ENCODE peak calls at places on chromosomes 2 and 18, in seven cellular contexts. R is A549; C is CD8-positive, alpha-beta T cell; I is lower lobe of right lung; B is aorta; W is uterus; S is IMR-90. V is an unnamed sample.

GRCh38 chr18:8801263-8801901 is 96.0 kb downstream of the MTCL1 start:
- DNase-seq in R (peak), C (no peak), I (no peak), B (no peak), W (no peak), S (peak), V (no peak)

GRCh38 chr2:159108178-159108893 is 139.9 kb downstream of the TANC1 start:
- DNase-seq in R (no peak), C (no peak), I (no peak), B (no peak), W (no peak), S (no peak), V (no peak)

GRCh38 chr18:31952223-31952622 is 9.3 kb upstream of the TRAPPC8 start:
- DNase-seq in R (no peak), C (no peak), I (no peak), B (no peak), W (no peak), S (no peak), V (no peak)

GRCh38 chr2:45935791-45936622 is 284.5 kb downstream of the PRKCE start:
- DNase-seq in R (peak), C (peak), I (peak), B (peak), W (peak), S (peak), V (peak)

GRCh38 chr18:74540689-74541421 is 6.6 kb downstream of the CNDP1 start:
- DNase-seq in R (no peak), C (no peak), I (no peak), B (no peak), W (no peak), S (peak), V (no peak)

GRCh38 chr2:181813963-181814565 is 77.5 kb upstream of the ITPRID2 start:
- DNase-seq in R (peak), C (no peak), I (no peak), B (no peak), W (no peak), S (peak), V (peak)

GRCh38 chr2:47534179-47534919 is 131.4 kb downstream of the MSH2 start:
- DNase-seq in R (peak), C (no peak), I (no peak), B (peak), W (peak), S (peak), V (no peak)

GRCh38 chr18:56995579-56996194 is 151.2 kb upstream of the BOD1L2 start:
- DNase-seq in R (no peak), C (no peak), I (no peak), B (no peak), W (no peak), S (no peak), V (no peak)

GRCh38 chr2:76083248-76083647 is 372.5 kb upstream of the GCFC2 start:
- DNase-seq in R (no peak), C (no peak), I (no peak), B (no peak), W (no peak), S (no peak), V (no peak)

GRCh38 chr2:221060335-221060734 is 511.8 kb downstream of the EPHA4 start:
- DNase-seq in R (no peak), C (no peak), I (no peak), B (no peak), W (no peak), S (peak), V (no peak)

GRCh38 chr2:188853307-188853706 is 120.9 kb upstream of the COL3A1 start:
- DNase-seq in R (no peak), C (no peak), I (no peak), B (no peak), W (no peak), S (peak), V (no peak)

GRCh38 chr2:112268547-112268946 is 6.8 kb upstream of the ZC3H6 start:
- DNase-seq in R (no peak), C (no peak), I (no peak), B (no peak), W (no peak), S (no peak), V (no peak)

GRCh38 chr2:23453936-23454460 is 69.0 kb downstream of the KLHL29 start:
- DNase-seq in R (no peak), C (no peak), I (no peak), B (no peak), W (no peak), S (no peak), V (no peak)

GRCh38 chr2:175373001-175373727 is 191.7 kb upstream of the ATP5MC3 start:
- DNase-seq in R (no peak), C (no peak), I (no peak), B (no peak), W (no peak), S (peak), V (peak)

GRCh38 chr18:50610349-50610748 is 50.5 kb downstream of the MAPK4 start:
- DNase-seq in R (peak), C (no peak), I (no peak), B (no peak), W (no peak), S (no peak), V (no peak)

GRCh38 chr2:102098756-102099155 is 43.8 kb upstream of the IL1R1 start:
- DNase-seq in R (no peak), C (no peak), I (no peak), B (no peak), W (no peak), S (no peak), V (no peak)

GRCh38 chr2:144449028-144449406 is 70.9 kb downstream of the ZEB2 start:
- DNase-seq in R (peak), C (no peak), I (no peak), B (peak), W (no peak), S (no peak), V (no peak)

GRCh38 chr2:47403829-47404228 is 873 bp downstream of the MSH2 start:
- DNase-seq in R (peak), C (no peak), I (no peak), B (no peak), W (no peak), S (peak), V (no peak)

GRCh38 chr2:146317959-146318358 is 1526.9 kb upstream of the ACVR2A start:
- DNase-seq in R (no peak), C (no peak), I (no peak), B (no peak), W (no peak), S (peak), V (no peak)

GRCh38 chr2:112669667-112670066 is 23.9 kb downstream of the SLC20A1 start:
- DNase-seq in R (no peak), C (no peak), I (no peak), B (no peak), W (no peak), S (no peak), V (no peak)

GRCh38 chr2:62455957-62456692 is 49.9 kb downstream of the TMEM17 start:
- DNase-seq in R (no peak), C (no peak), I (no peak), B (no peak), W (no peak), S (no peak), V (no peak)

GRCh38 chr2:238587776-238588660 is 161.3 kb downstream of the ASB1 start:
- DNase-seq in R (no peak), C (no peak), I (no peak), B (no peak), W (no peak), S (no peak), V (no peak)

GRCh38 chr2:196330645-196331044 is 159.3 kb upstream of the STK17B start:
- DNase-seq in R (no peak), C (no peak), I (no peak), B (no peak), W (no peak), S (no peak), V (no peak)

GRCh38 chr2:216159161-216159560 is 50.0 kb downstream of the XRCC5 start:
- DNase-seq in R (no peak), C (no peak), I (no peak), B (no peak), W (no peak), S (no peak), V (no peak)

GRCh38 chr2:191571163-191571769 is 106.7 kb upstream of the NABP1 start:
- DNase-seq in R (peak), C (peak), I (no peak), B (no peak), W (no peak), S (peak), V (peak)

GRCh38 chr2:86226069-86226468 is 26.8 kb downstream of the MRPL35 start:
- DNase-seq in R (no peak), C (no peak), I (no peak), B (no peak), W (no peak), S (no peak), V (peak)

GRCh38 chr2:205650450-205650849 is 31.9 kb upstream of the NRP2 start:
- DNase-seq in R (no peak), C (no peak), I (no peak), B (no peak), W (no peak), S (peak), V (no peak)

GRCh38 chr2:104434363-104434792 is 419.5 kb upstream of the POU3F3 start:
- DNase-seq in R (no peak), C (no peak), I (peak), B (no peak), W (no peak), S (no peak), V (no peak)

GRCh38 chr2:45892757-45893156 is 241.3 kb downstream of the PRKCE start:
- DNase-seq in R (no peak), C (no peak), I (peak), B (no peak), W (no peak), S (peak), V (no peak)

GRCh38 chr2:135909976-135910375 is 33.7 kb upstream of the MCM6 start:
- DNase-seq in R (no peak), C (no peak), I (no peak), B (no peak), W (no peak), S (peak), V (no peak)

GRCh38 chr18:28626757-28627156 is 449.8 kb upstream of the CDH2 start:
- DNase-seq in R (no peak), C (no peak), I (no peak), B (no peak), W (no peak), S (no peak), V (no peak)

GRCh38 chr18:58862851-58863538 is 1.7 kb upstream of the ZNF532 start:
- DNase-seq in R (peak), C (peak), I (peak), B (no peak), W (peak), S (peak), V (no peak)

GRCh38 chr2:168529900-168530561 is 74.0 kb downstream of the CERS6 start:
- DNase-seq in R (no peak), C (no peak), I (no peak), B (no peak), W (no peak), S (no peak), V (no peak)

GRCh38 chr2:143890799-143891198 is 629.1 kb downstream of the ZEB2 start:
- DNase-seq in R (no peak), C (no peak), I (no peak), B (no peak), W (no peak), S (peak), V (no peak)

GRCh38 chr18:7158201-7158600 is 40.6 kb upstream of the LAMA1 start:
- DNase-seq in R (no peak), C (no peak), I (no peak), B (no peak), W (no peak), S (peak), V (no peak)

GRCh38 chr18:62877448-62878221 is 162.3 kb downstream of the PHLPP1 start:
- DNase-seq in R (peak), C (no peak), I (no peak), B (no peak), W (no peak), S (peak), V (no peak)

GRCh38 chr2:64657416-64657815 is 3.7 kb upstream of the SERTAD2 start:
- DNase-seq in R (no peak), C (no peak), I (no peak), B (no peak), W (no peak), S (no peak), V (no peak)

GRCh38 chr2:32264422-32265149 is at the start of gene NLRC4:
- DNase-seq in R (no peak), C (no peak), I (no peak), B (no peak), W (no peak), S (no peak), V (peak)

DNA sequence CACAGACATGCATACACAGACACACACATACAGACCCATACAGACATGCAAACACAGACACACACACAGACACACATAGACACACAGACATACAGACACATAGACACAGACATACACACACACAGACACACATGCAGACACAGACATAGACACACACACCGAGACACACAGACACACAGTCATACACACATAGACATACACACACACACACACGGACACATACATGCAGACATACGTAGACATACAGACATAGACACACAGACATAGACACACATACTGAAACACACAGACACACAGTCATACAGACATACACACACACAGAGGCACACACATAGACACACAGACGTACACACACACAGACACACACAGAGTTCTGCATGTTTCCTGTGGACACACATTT is 26.9 kb downstream of the INHBB start:
- DNase-seq in R (no peak), C (no peak), I (no peak), B (no peak), W (no peak), S (no peak), V (no peak)
- H3K4me3 ChIP-seq in R (no peak), C (no peak), I (no peak), B (no peak), W (no peak), S (no peak), V (no peak)

GRCh38 chr2:241061275-241061674 is 40.8 kb downstream of the MTERF4 start:
- DNase-seq in R (no peak), C (no peak), I (no peak), B (no peak), W (no peak), S (peak), V (no peak)
- H3K4me3 ChIP-seq in R (no peak), C (no peak), I (no peak), B (no peak), W (no peak), S (no peak), V (no peak)

GRCh38 chr2:177577075-177577474 is 184.5 kb downstream of the AGPS start:
- DNase-seq in R (no peak), C (no peak), I (no peak), B (no peak), W (no peak), S (no peak), V (no peak)
- H3K4me3 ChIP-seq in R (no peak), C (no peak), I (no peak), B (no peak), W (no peak), S (no peak), V (no peak)

DNA sequence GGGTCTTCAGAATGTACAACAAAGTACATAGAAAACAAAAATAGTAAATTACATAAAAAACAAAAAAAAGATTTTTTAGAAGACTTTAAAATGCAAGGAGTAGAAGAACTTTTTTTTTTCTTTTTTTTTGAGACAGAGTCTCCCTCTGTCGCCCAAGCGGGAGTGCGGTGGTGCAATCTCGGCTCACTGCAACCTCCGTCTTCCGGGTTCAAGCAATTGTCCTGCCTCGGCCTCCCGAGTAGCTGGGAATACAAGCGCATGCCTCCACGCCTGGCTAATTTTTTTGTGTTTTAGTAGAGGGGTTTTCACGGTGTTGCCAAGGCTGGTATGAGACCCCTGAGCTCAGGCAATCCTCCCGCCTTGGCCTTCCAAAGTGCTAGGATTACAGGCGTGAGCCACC is 104.5 kb upstream of the ZC3H15 start:
- DNase-seq in R (no peak), C (no peak), I (no peak), B (no peak), W (no peak), S (no peak), V (no peak)
- H3K4me3 ChIP-seq in R (no peak), C (no peak), I (no peak), B (no peak), W (no peak), S (no peak), V (no peak)

GRCh38 chr2:160649698-160650097 is 156.1 kb upstream of the RBMS1 start:
- DNase-seq in R (no peak), C (no peak), I (no peak), B (no peak), W (no peak), S (no peak), V (no peak)
- H3K4me3 ChIP-seq in R (no peak), C (no peak), I (no peak), B (no peak), W (no peak), S (no peak), V (no peak)

DNA sequence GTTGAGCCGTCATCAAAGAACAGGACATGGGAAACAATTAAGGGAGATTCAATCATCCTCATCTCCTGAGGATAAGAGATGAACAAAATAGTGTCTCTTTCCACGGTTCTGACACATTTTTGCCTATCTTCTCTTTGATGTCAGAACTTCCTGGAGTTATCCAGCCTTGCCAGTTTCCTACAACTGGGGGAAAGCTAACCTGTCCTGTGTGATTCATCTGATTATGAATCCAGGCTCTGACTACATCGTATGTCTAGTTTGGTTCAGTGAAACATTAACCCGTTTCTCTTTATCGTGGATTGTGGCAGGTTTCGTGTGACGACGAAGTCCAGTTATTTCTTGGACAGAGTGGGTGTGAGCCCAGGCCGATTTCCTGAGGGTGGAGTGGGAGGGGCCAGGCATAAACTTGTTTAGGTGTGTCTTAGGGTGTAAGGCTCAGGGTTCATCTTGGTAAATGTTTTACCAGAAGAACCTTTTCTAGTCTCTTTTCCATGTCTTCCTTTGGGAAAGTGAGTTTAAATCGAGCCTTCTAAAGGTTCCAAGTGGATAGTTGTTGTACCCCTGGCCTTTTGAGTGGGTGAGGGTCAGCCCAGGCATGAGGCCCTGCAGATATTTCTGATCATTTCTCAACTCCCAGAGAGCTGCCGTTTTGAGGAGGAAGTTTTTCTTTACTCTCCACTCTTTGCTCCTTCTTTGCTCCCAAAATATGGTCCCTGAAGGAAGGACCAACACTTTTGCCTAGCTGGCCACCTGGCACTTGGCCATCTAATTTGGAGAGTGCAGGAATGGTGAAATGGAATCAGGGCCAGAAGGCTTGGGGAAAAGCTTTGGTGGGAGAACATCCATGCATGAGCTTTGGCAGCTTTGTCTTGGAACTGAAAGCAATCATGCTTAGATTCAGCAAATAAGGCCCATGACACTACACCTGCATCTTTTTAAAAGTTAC is 50.4 kb upstream of the FZD5 start:
- DNase-seq in R (peak), C (no peak), I (no peak), B (no peak), W (no peak), S (no peak), V (no peak)
- H3K4me3 ChIP-seq in R (peak), C (no peak), I (no peak), B (no peak), W (no peak), S (no peak), V (no peak)

GRCh38 chr2:222299926-222300724 is 1.3 kb upstream of the PAX3 start:
- DNase-seq in R (no peak), C (no peak), I (no peak), B (no peak), W (no peak), S (no peak), V (no peak)

GRCh38 chr2:222297600-222297935 is 1.2 kb downstream of the PAX3 start:
- DNase-seq in R (no peak), C (no peak), I (no peak), B (no peak), W (no peak), S (no peak), V (no peak)

GRCh38 chr2:222298000-222298310 is 843 bp downstream of the PAX3 start:
- DNase-seq in R (no peak), C (no peak), I (no peak), B (no peak), W (no peak), S (no peak), V (no peak)

GRCh38 chr2:222296911-222297599 is 1.7 kb downstream of the PAX3 start:
- DNase-seq in R (no peak), C (no peak), I (no peak), B (no peak), W (no peak), S (no peak), V (no peak)

GRCh38 chr2:222298311-222299150 is at the start of gene PAX3:
- DNase-seq in R (no peak), C (no peak), I (no peak), B (no peak), W (no peak), S (no peak), V (no peak)
- H3K4me3 ChIP-seq in R (no peak), C (no peak), I (no peak), B (no peak), W (no peak), S (no peak), V (no peak)

V was measured in HL-60.